ENCODE peak calls at places on chromosomes 11 and 22, in five cellular contexts. One of them, this sample, is unnamed.

GRCh38 chr22:18067548-18068341 is 10.0 kb upstream of the PEX26 start:
- DNase-seq in H1: no peak
- DNase-seq in K562: no peak
- DNase-seq in HepG2: no peak
- DNase-seq in GM12878: no peak
- DNase-seq in this sample: no peak

GRCh38 chr11:60767388-60767811 is 10.7 kb downstream of the MS4A15 start:
- DNase-seq in H1: peak; percentile 25
- DNase-seq in K562: peak; percentile 83
- DNase-seq in HepG2: no peak
- DNase-seq in GM12878: no peak
- DNase-seq in this sample: peak; percentile 12

GRCh38 chr11:6695377-6695776 is 12.2 kb upstream of the MRPL17 start:
- DNase-seq in H1: no peak
- DNase-seq in K562: no peak
- DNase-seq in HepG2: no peak
- DNase-seq in GM12878: no peak
- DNase-seq in this sample: no peak

GRCh38 chr22:36362819-36363377 is 24.9 kb downstream of the MYH9 start:
- DNase-seq in H1: no peak
- DNase-seq in K562: no peak
- DNase-seq in HepG2: no peak
- DNase-seq in GM12878: no peak
- DNase-seq in this sample: no peak

GRCh38 chr11:69442012-69442806 is 39.3 kb upstream of the LINC01488 start:
- DNase-seq in H1: no peak
- DNase-seq in K562: no peak
- DNase-seq in HepG2: no peak
- DNase-seq in GM12878: no peak
- DNase-seq in this sample: no peak

GRCh38 chr22:40679249-40679963 is at the start of gene MCHR1:
- DNase-seq in H1: no peak
- DNase-seq in K562: no peak
- DNase-seq in HepG2: no peak
- DNase-seq in GM12878: no peak
- DNase-seq in this sample: no peak

GRCh38 chr11:27248430-27249207 is 114.4 kb downstream of the CCDC34 start:
- DNase-seq in H1: no peak
- DNase-seq in K562: no peak
- DNase-seq in HepG2: peak; percentile 9
- DNase-seq in GM12878: no peak
- DNase-seq in this sample: no peak

GRCh38 chr11:66022401-66023185 is 3.7 kb downstream of the CATSPER1 start:
- DNase-seq in H1: peak; percentile 49
- DNase-seq in K562: peak; percentile 87
- DNase-seq in HepG2: peak; percentile 45
- DNase-seq in GM12878: no peak
- DNase-seq in this sample: no peak

GRCh38 chr11:2076441-2076840 is 62.7 kb downstream of the IGF2 start:
- DNase-seq in H1: no peak
- DNase-seq in K562: no peak
- DNase-seq in HepG2: no peak
- DNase-seq in GM12878: no peak
- DNase-seq in this sample: no peak

GRCh38 chr11:79439430-79439892 is 1.4 kb downstream of the TENM4 start:
- DNase-seq in H1: no peak
- DNase-seq in K562: no peak
- DNase-seq in HepG2: no peak
- DNase-seq in GM12878: no peak
- DNase-seq in this sample: no peak

GRCh38 chr11:79437981-79438630 is 2.7 kb downstream of the TENM4 start:
- DNase-seq in H1: no peak
- DNase-seq in K562: no peak
- DNase-seq in HepG2: no peak
- DNase-seq in GM12878: no peak
- DNase-seq in this sample: no peak

GRCh38 chr11:79437274-79437980 is 3.4 kb downstream of the TENM4 start:
- DNase-seq in H1: no peak
- DNase-seq in K562: no peak
- DNase-seq in HepG2: no peak
- DNase-seq in GM12878: no peak
- DNase-seq in this sample: no peak

GRCh38 chr11:79439893-79440450 is 858 bp downstream of the TENM4 start:
- DNase-seq in H1: no peak
- DNase-seq in K562: no peak
- DNase-seq in HepG2: no peak
- DNase-seq in GM12878: no peak
- DNase-seq in this sample: no peak

GRCh38 chr11:79438631-79439429 is 2.0 kb downstream of the TENM4 start:
- DNase-seq in H1: no peak
- DNase-seq in K562: no peak
- DNase-seq in HepG2: no peak
- DNase-seq in GM12878: no peak
- DNase-seq in this sample: no peak
- TF ChIP-seq SP1 in H1: no peak
- TF ChIP-seq SP1 in K562: no peak
- TF ChIP-seq SP1 in HepG2: no peak
- TF ChIP-seq SP1 in GM12878: no peak
- TF ChIP-seq SP1 in this sample: no peak

GRCh38 chr11:46736615-46737014 is 17.6 kb downstream of the F2 start:
- DNase-seq in H1: no peak
- DNase-seq in K562: no peak
- DNase-seq in HepG2: no peak
- DNase-seq in GM12878: no peak
- DNase-seq in this sample: no peak
- TF ChIP-seq SRF in H1: no peak
- TF ChIP-seq SRF in K562: no peak
- TF ChIP-seq SRF in HepG2: no peak
- TF ChIP-seq SRF in GM12878: no peak
- TF ChIP-seq SRF in this sample: no peak

GRCh38 chr11:43819926-43820325 is 60.7 kb upstream of the ALKBH3 start:
- DNase-seq in H1: no peak
- DNase-seq in K562: no peak
- DNase-seq in HepG2: no peak
- DNase-seq in GM12878: peak; percentile 19
- DNase-seq in this sample: no peak
- H3K27ac ChIP-seq in H1: peak overlapping the region; percentile 47
- H3K27ac ChIP-seq in K562: no peak overlapping the region
- H3K27ac ChIP-seq in HepG2: no peak overlapping the region
- H3K27ac ChIP-seq in GM12878: no peak overlapping the region
- H3K27ac ChIP-seq in this sample: no peak overlapping the region

GRCh38 chr22:43481528-43482309 is 69.9 kb downstream of the MPPED1 start:
- DNase-seq in H1: no peak
- DNase-seq in K562: no peak
- DNase-seq in HepG2: peak; percentile 18
- DNase-seq in GM12878: no peak
- DNase-seq in this sample: no peak
- TF ChIP-seq SP1 in H1: no peak
- TF ChIP-seq SP1 in K562: no peak
- TF ChIP-seq SP1 in HepG2: no peak
- TF ChIP-seq SP1 in GM12878: no peak
- TF ChIP-seq SP1 in this sample: no peak

GRCh38 chr11:34242037-34242625 is 115.7 kb downstream of the ABTB2 start:
- DNase-seq in H1: no peak
- DNase-seq in K562: peak; percentile 90
- DNase-seq in HepG2: no peak
- DNase-seq in GM12878: no peak
- DNase-seq in this sample: no peak
- TF ChIP-seq SRF in H1: no peak
- TF ChIP-seq SRF in K562: no peak
- TF ChIP-seq SRF in HepG2: no peak
- TF ChIP-seq SRF in GM12878: no peak
- TF ChIP-seq SRF in this sample: no peak

GRCh38 chr22:31733580-31734079 is 16.3 kb downstream of the PRR14L start:
- DNase-seq in H1: no peak
- DNase-seq in K562: no peak
- DNase-seq in HepG2: no peak
- DNase-seq in GM12878: no peak
- DNase-seq in this sample: no peak
- H3K27ac ChIP-seq in H1: no peak overlapping the region
- H3K27ac ChIP-seq in K562: no peak overlapping the region
- H3K27ac ChIP-seq in HepG2: no peak overlapping the region
- H3K27ac ChIP-seq in GM12878: no peak overlapping the region
- H3K27ac ChIP-seq in this sample: no peak overlapping the region

This sample was measured in HCT116.